ENCODE peak calls at places on chromosomes 11 and 22, in ten cellular contexts. M is GM23248; J is lower leg skin; O is AG09309; B is RWPE2; G is A549; P is cardiac muscle cell; U is fibroblast of pulmonary artery; Y is CD8-positive, alpha-beta T cell; T is MG63. D is an unnamed sample.

GRCh38 chr22:30838111-30838510 is 130.5 kb downstream of the MORC2 start:
- DNase-seq in T (no peak), M (no peak), P (peak), J (no peak), G (no peak), Y (no peak), U (peak), B (no peak), O (no peak), D (no peak)

GRCh38 chr11:125402436-125402835 is 93.6 kb downstream of the FEZ1 start:
- DNase-seq in M (peak), U (peak), T (peak), P (peak), G (no peak), Y (no peak), J (no peak), O (peak), B (no peak), D (no peak)

GRCh38 chr11:76838422-76839068 is 22.2 kb upstream of the ACER3 start:
- DNase-seq in O (no peak), G (peak), U (peak), T (no peak), J (no peak), Y (no peak), P (peak), M (peak), B (no peak), D (no peak)

GRCh38 chr11:96257972-96258951 is 84.7 kb downstream of the MAML2 start:
- DNase-seq in P (peak), Y (peak), B (no peak), T (peak), O (no peak), G (no peak), J (no peak), U (no peak), M (peak), D (no peak)

GRCh38 chr11:3893311-3893710 is 37.8 kb downstream of the STIM1 start:
- DNase-seq in O (no peak), J (no peak), G (no peak), T (no peak), M (no peak), Y (no peak), B (no peak), P (no peak), U (no peak), D (no peak)

GRCh38 chr11:69880041-69880802 is 61.0 kb upstream of the FGF3 start:
- DNase-seq in B (no peak), M (no peak), J (no peak), Y (no peak), T (no peak), U (no peak), G (no peak), P (no peak), O (no peak), D (peak)

GRCh38 chr11:85307381-85307780 is 319.8 kb downstream of the DLG2 start:
- DNase-seq in J (no peak), O (no peak), P (no peak), T (no peak), G (no peak), M (peak), B (no peak), U (no peak), Y (no peak), D (no peak)

GRCh38 chr11:78654866-78655265 is 80.2 kb upstream of the NARS2 start:
- DNase-seq in O (no peak), P (no peak), B (no peak), M (no peak), U (no peak), T (no peak), Y (no peak), G (no peak), J (no peak), D (no peak)

GRCh38 chr11:60786811-60787567 is 1.9 kb downstream of the MS4A10 start:
- DNase-seq in P (peak), J (no peak), T (peak), O (no peak), M (peak), B (no peak), U (peak), G (peak), Y (no peak), D (peak)

GRCh38 chr11:115505165-115505564 is 950 bp upstream of the CADM1 start:
- DNase-seq in J (no peak), O (no peak), T (no peak), P (no peak), Y (no peak), M (no peak), B (no peak), G (no peak), U (no peak), D (no peak)

GRCh38 chr11:76795285-76795935 is 12.3 kb downstream of the TSKU start:
- DNase-seq in Y (no peak), T (no peak), G (no peak), P (no peak), B (no peak), U (no peak), J (peak), O (no peak), M (no peak), D (no peak)

GRCh38 chr11:9748361-9748970 is 84.6 kb downstream of the SWAP70 start:
- DNase-seq in B (no peak), M (peak), P (peak), U (peak), J (peak), O (no peak), Y (peak), G (peak), T (peak), D (peak)

GRCh38 chr11:79396001-79396400 is 44.8 kb downstream of the TENM4 start:
- DNase-seq in Y (no peak), T (no peak), U (no peak), B (no peak), M (no peak), J (no peak), G (no peak), P (no peak), O (no peak), D (no peak)

GRCh38 chr22:49849161-49850020 is 4.3 kb upstream of the ZBED4 start:
- DNase-seq in O (no peak), J (no peak), P (no peak), Y (peak), B (no peak), U (no peak), T (no peak), G (no peak), M (no peak), D (no peak)
- H3K4me3 ChIP-seq in O (peak), J (no peak), P (peak), Y (peak), B (no peak), U (no peak), T (no peak), G (peak), M (no peak), D (peak)

GRCh38 chr11:122882189-122882808 is at the start of gene JHY:
- DNase-seq in Y (no peak), U (no peak), M (no peak), J (no peak), B (no peak), O (no peak), G (no peak), T (no peak), P (peak), D (no peak)

GRCh38 chr11:122888162-122888561 is 5.6 kb downstream of the JHY start:
- DNase-seq in Y (no peak), B (no peak), P (no peak), O (no peak), T (no peak), J (no peak), U (no peak), G (no peak), M (no peak), D (no peak)

GRCh38 chr11:122879785-122880184 is 2.8 kb upstream of the JHY start:
- DNase-seq in T (no peak), M (no peak), O (no peak), U (no peak), G (peak), J (no peak), B (no peak), Y (no peak), P (no peak), D (no peak)

GRCh38 chr11:122883682-122883981 is 1.1 kb downstream of the JHY start:
- DNase-seq in J (no peak), U (no peak), Y (no peak), M (no peak), G (no peak), T (no peak), O (peak), P (peak), B (no peak), D (no peak)

GRCh38 chr11:122882809-122883681 is 486 bp downstream of the JHY start:
- DNase-seq in P (no peak), J (peak), U (peak), B (no peak), G (peak), O (no peak), Y (peak), M (peak), T (peak), D (peak)
- H3K4me3 ChIP-seq in P (peak), J (peak), U (peak), B (peak), G (peak), O (peak), Y (peak), M (peak), T (peak), D (peak)

DNA sequence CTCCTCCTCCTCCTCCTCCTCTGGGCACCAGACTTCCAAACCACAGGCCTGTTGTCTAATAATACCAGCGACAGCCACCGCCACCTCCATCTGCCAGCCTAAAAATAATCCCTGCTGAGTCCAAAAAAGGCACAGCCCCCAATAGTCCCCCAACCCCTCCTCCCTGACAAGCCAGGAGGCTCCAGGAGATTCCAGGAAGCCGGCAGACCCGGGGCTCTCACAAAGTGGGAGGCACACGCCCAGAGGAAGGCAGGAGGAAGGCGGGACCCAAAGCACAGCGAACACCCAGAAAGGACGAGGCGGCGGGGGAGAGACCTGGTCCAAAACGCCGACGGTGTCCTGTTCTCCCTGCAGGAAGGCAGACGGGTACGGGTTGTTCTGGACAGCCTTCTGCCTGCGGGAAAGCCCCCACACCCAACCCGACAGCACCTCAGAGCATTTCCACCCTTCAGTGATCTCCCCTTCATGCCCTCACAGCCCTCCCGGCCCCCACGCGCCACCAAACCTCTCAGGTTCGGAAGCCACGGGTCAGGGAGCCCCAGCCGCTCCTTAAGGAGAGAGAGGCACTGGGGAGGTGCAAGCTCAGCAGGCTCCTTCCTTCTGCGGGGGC is 5.8 kb downstream of the IGSF9B start:
- DNase-seq in G (no peak), O (no peak), P (no peak), J (no peak), M (no peak), T (no peak), U (no peak), B (no peak), Y (no peak), D (no peak)
- H3K4me3 ChIP-seq in G (no peak), O (no peak), P (no peak), J (no peak), M (peak), T (peak), U (no peak), B (no peak), Y (no peak), D (peak)

DNA sequence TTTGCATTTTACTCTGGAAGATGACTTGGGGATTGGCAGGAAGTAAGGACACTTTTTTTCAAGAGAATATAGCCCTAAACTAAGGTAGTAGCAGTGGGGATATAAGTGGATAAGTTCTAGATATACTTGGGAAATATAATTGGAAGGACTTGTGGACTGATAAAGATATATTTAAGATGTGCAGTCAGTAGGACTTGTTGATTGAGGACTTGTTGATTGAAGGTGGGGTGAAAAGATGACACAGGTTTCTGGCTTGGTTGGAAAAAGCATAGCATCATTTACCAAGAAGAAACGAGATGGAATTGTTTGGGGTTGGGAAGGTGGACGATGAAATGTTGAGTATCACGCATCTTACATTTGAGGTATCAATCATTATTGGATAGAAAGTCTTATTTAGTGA is 1.5 kb upstream of the TAF10 start:
- DNase-seq in O (no peak), G (no peak), P (no peak), M (no peak), B (no peak), J (no peak), Y (no peak), T (no peak), U (no peak), D (no peak)
- H3K4me3 ChIP-seq in O (no peak), G (no peak), P (no peak), M (no peak), B (no peak), J (no peak), Y (no peak), T (no peak), U (no peak), D (no peak)

GRCh38 chr11:47318166-47318565 is 34.3 kb downstream of the MYBPC3 start:
- DNase-seq in G (no peak), T (no peak), J (no peak), M (no peak), P (no peak), O (no peak), Y (no peak), U (no peak), B (no peak), D (no peak)
- H3K4me3 ChIP-seq in G (no peak), T (no peak), J (no peak), M (no peak), P (no peak), O (no peak), Y (no peak), U (no peak), B (no peak), D (no peak)

GRCh38 chr22:46065733-46066454 is 84.4 kb upstream of the PPARA start:
- DNase-seq in J (no peak), G (no peak), U (no peak), P (no peak), T (no peak), Y (no peak), M (peak), B (no peak), O (no peak), D (no peak)
- H3K4me3 ChIP-seq in J (no peak), G (peak), U (no peak), P (no peak), T (peak), Y (no peak), M (peak), B (peak), O (no peak), D (peak)